ENCODE peak calls at places on chromosomes 2 and 18, in four cellular contexts. F, U, J and D are unnamed samples.

GRCh38 chr18:78875268-78875997 is 104.2 kb upstream of the SALL3 start:
- DNase-seq in F (peak), U (no peak), J (peak), D (no peak)

GRCh38 chr2:39665811-39666488 is at the start of gene TMEM178A:
- DNase-seq in F (peak), U (no peak), J (peak), D (no peak)

GRCh38 chr2:122660786-122661634 is 905.6 kb downstream of the TSN start:
- DNase-seq in F (no peak), U (no peak), J (no peak), D (no peak)

GRCh38 chr2:65731476-65731875 is 299.1 kb upstream of the SPRED2 start:
- DNase-seq in F (no peak), U (no peak), J (no peak), D (no peak)

GRCh38 chr2:119827866-119828507 is 68.3 kb downstream of the PTPN4 start:
- DNase-seq in F (no peak), U (no peak), J (no peak), D (peak)

GRCh38 chr2:47662547-47662946 is 120.4 kb upstream of the MSH6 start:
- DNase-seq in F (no peak), U (no peak), J (no peak), D (no peak)

GRCh38 chr18:10037181-10037580 is 123.4 kb downstream of the VAPA start:
- DNase-seq in F (no peak), U (no peak), J (no peak), D (no peak)

GRCh38 chr2:167144179-167144898 is 256.1 kb downstream of the XIRP2 start:
- DNase-seq in F (no peak), U (no peak), J (peak), D (peak)

GRCh38 chr2:28175028-28175427 is 217.6 kb upstream of the FOSL2 start:
- DNase-seq in F (peak), U (no peak), J (no peak), D (no peak)

GRCh38 chr18:6215888-6216287 is 198.8 kb downstream of the L3MBTL4 start:
- DNase-seq in F (no peak), U (no peak), J (no peak), D (no peak)

GRCh38 chr18:29147944-29148343 is 971.0 kb upstream of the CDH2 start:
- DNase-seq in F (peak), U (no peak), J (peak), D (peak)

GRCh38 chr2:17646096-17646554 is 105.6 kb downstream of the VSNL1 start:
- DNase-seq in F (peak), U (peak), J (peak), D (peak)

GRCh38 chr18:62827397-62827796 is 112.1 kb downstream of the PHLPP1 start:
- DNase-seq in F (peak), U (no peak), J (no peak), D (no peak)

GRCh38 chr2:204110250-204111183 is 174.0 kb downstream of the ICOS start:
- DNase-seq in F (no peak), U (peak), J (peak), D (peak)

GRCh38 chr2:229686122-229686919 is 28.0 kb downstream of the DNER start:
- DNase-seq in F (no peak), U (no peak), J (no peak), D (no peak)

GRCh38 chr2:236638707-236639106 is 69.1 kb downstream of the ACKR3 start:
- DNase-seq in F (no peak), U (no peak), J (no peak), D (no peak)

GRCh38 chr18:2871111-2871720 is 24.4 kb downstream of the EMILIN2 start:
- DNase-seq in F (no peak), U (no peak), J (no peak), D (no peak)